ENCODE peak calls at places on chromosomes 12 and 14, in five cellular contexts. One of them, this sample, is unnamed. For H3K36me3, the result is how much of the 10 kb centered on the place peaks cover.

GRCh38 chr12:130593056-130593455 is 123.0 kb downstream of the RIMBP2 start:
- DNase-seq in cardiac muscle cell: no peak
- DNase-seq in stomach: no peak
- DNase-seq in tibial nerve: no peak
- DNase-seq in Panc1: no peak
- DNase-seq in this sample: no peak

GRCh38 chr12:31874961-31875608 is 84.1 kb upstream of the RESF1 start:
- DNase-seq in cardiac muscle cell: no peak
- DNase-seq in stomach: peak
- DNase-seq in tibial nerve: peak
- DNase-seq in Panc1: no peak
- DNase-seq in this sample: no peak

GRCh38 chr14:42095155-42095554 is 488.5 kb downstream of the LRFN5 start:
- DNase-seq in cardiac muscle cell: no peak
- DNase-seq in stomach: no peak
- DNase-seq in tibial nerve: no peak
- DNase-seq in Panc1: no peak
- DNase-seq in this sample: no peak

GRCh38 chr14:103314496-103315277 is 19.4 kb upstream of the EIF5 start:
- DNase-seq in cardiac muscle cell: no peak
- DNase-seq in stomach: peak
- DNase-seq in tibial nerve: no peak
- DNase-seq in Panc1: no peak
- DNase-seq in this sample: no peak

GRCh38 chr14:30559638-30560071 is 697 bp downstream of the G2E3 start:
- DNase-seq in cardiac muscle cell: peak
- DNase-seq in stomach: no peak
- DNase-seq in tibial nerve: no peak
- DNase-seq in Panc1: no peak
- DNase-seq in this sample: no peak

GRCh38 chr12:51132693-51133092 is 40.2 kb downstream of the TFCP2 start:
- DNase-seq in cardiac muscle cell: no peak
- DNase-seq in stomach: no peak
- DNase-seq in tibial nerve: no peak
- DNase-seq in Panc1: no peak
- DNase-seq in this sample: no peak

GRCh38 chr14:104110491-104111209 is 25.1 kb downstream of the ASPG start:
- DNase-seq in cardiac muscle cell: no peak
- DNase-seq in stomach: peak
- DNase-seq in tibial nerve: no peak
- DNase-seq in Panc1: no peak
- DNase-seq in this sample: no peak

GRCh38 chr14:25484194-25484593 is 434.2 kb upstream of the STXBP6 start:
- DNase-seq in cardiac muscle cell: no peak
- DNase-seq in stomach: no peak
- DNase-seq in tibial nerve: no peak
- DNase-seq in Panc1: no peak
- DNase-seq in this sample: no peak

GRCh38 chr12:52480073-52480472 is 6.5 kb upstream of the KRT6C start:
- DNase-seq in cardiac muscle cell: no peak
- DNase-seq in stomach: no peak
- DNase-seq in tibial nerve: no peak
- DNase-seq in Panc1: no peak
- DNase-seq in this sample: no peak

GRCh38 chr12:25979563-25979962 is 21.1 kb downstream of the RASSF8 start:
- DNase-seq in cardiac muscle cell: no peak
- DNase-seq in stomach: no peak
- DNase-seq in tibial nerve: no peak
- DNase-seq in Panc1: no peak
- DNase-seq in this sample: no peak

GRCh38 chr12:65696227-65696626 is 128.1 kb upstream of the HMGA2 start:
- DNase-seq in cardiac muscle cell: no peak
- DNase-seq in stomach: no peak
- DNase-seq in tibial nerve: no peak
- DNase-seq in Panc1: no peak
- DNase-seq in this sample: no peak

GRCh38 chr12:47813491-47814196 is 6.1 kb downstream of the HDAC7 start:
- DNase-seq in cardiac muscle cell: peak
- DNase-seq in stomach: no peak
- DNase-seq in tibial nerve: no peak
- DNase-seq in Panc1: no peak
- DNase-seq in this sample: no peak

GRCh38 chr14:101193126-101193844 is 289.8 kb upstream of the RTL1 start:
- DNase-seq in cardiac muscle cell: no peak
- DNase-seq in stomach: peak
- DNase-seq in tibial nerve: no peak
- DNase-seq in Panc1: no peak
- DNase-seq in this sample: no peak

GRCh38 chr14:91363776-91364523 is 53.7 kb downstream of the CCDC88C start:
- DNase-seq in cardiac muscle cell: no peak
- DNase-seq in stomach: no peak
- DNase-seq in tibial nerve: no peak
- DNase-seq in Panc1: no peak
- DNase-seq in this sample: no peak
- H3K4me3 ChIP-seq in cardiac muscle cell: no peak
- H3K4me3 ChIP-seq in stomach: no peak
- H3K4me3 ChIP-seq in tibial nerve: no peak
- H3K4me3 ChIP-seq in Panc1: no peak
- H3K4me3 ChIP-seq in this sample: no peak

DNA sequence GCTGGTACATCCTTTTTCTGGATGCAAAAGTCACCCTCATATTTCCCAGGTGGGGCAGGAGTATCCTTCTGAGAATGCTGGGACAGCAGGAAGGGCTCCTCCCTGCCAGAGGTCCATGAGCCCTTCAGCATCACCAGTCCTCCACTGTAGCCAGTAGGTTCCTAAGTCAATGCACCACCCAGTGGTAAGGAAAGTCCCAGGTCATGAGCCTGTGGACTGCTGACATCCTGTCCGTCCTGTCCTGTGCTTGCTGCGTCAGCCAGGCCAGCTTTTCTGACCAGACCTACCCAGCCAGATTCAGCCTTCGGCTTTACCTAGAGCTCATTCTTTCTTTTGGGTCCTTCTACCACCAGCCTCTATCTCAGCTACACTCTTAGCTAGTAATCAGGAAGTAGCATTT is 23.0 kb upstream of the ACTN1 start:
- DNase-seq in cardiac muscle cell: peak
- DNase-seq in stomach: peak
- DNase-seq in tibial nerve: no peak
- DNase-seq in Panc1: no peak
- DNase-seq in this sample: no peak
- TF ChIP-seq CTCF in cardiac muscle cell: peak
- TF ChIP-seq CTCF in stomach: peak
- TF ChIP-seq CTCF in tibial nerve: no peak
- TF ChIP-seq CTCF in Panc1: no peak
- TF ChIP-seq CTCF in this sample: no peak

DNA sequence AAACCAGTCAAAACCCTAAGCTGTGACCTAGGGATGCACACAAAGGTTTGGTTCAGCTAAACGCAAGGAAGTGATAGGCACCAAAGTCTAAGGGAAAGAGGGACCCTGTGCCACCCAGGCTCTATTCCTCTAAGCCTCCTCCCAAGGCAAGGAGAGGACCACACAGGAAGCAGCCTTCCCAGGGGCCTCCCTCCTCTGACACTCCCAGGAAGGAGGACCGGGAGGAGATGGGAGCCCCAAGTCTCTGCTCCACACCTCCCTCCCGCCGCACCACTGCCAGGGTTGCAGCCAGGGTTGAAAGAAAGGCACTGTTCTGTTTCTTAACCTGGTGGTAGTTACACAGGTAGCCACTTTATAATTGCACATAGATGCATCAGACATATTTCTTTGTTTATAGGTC is 21.9 kb downstream of the TCHP start:
- DNase-seq in cardiac muscle cell: no peak
- DNase-seq in stomach: no peak
- DNase-seq in tibial nerve: no peak
- DNase-seq in Panc1: no peak
- DNase-seq in this sample: no peak
- H3K36me3 ChIP-seq in cardiac muscle cell: under half
- H3K36me3 ChIP-seq in stomach: under half
- H3K36me3 ChIP-seq in tibial nerve: under half
- H3K36me3 ChIP-seq in Panc1: under half
- H3K36me3 ChIP-seq in this sample: under half

GRCh38 chr12:92362109-92362508 is 216.5 kb upstream of the BTG1 start:
- DNase-seq in cardiac muscle cell: no peak
- DNase-seq in stomach: no peak
- DNase-seq in tibial nerve: no peak
- DNase-seq in Panc1: no peak
- DNase-seq in this sample: no peak
- H3K4me3 ChIP-seq in cardiac muscle cell: no peak
- H3K4me3 ChIP-seq in stomach: no peak
- H3K4me3 ChIP-seq in tibial nerve: no peak
- H3K4me3 ChIP-seq in Panc1: no peak
- H3K4me3 ChIP-seq in this sample: no peak

DNA sequence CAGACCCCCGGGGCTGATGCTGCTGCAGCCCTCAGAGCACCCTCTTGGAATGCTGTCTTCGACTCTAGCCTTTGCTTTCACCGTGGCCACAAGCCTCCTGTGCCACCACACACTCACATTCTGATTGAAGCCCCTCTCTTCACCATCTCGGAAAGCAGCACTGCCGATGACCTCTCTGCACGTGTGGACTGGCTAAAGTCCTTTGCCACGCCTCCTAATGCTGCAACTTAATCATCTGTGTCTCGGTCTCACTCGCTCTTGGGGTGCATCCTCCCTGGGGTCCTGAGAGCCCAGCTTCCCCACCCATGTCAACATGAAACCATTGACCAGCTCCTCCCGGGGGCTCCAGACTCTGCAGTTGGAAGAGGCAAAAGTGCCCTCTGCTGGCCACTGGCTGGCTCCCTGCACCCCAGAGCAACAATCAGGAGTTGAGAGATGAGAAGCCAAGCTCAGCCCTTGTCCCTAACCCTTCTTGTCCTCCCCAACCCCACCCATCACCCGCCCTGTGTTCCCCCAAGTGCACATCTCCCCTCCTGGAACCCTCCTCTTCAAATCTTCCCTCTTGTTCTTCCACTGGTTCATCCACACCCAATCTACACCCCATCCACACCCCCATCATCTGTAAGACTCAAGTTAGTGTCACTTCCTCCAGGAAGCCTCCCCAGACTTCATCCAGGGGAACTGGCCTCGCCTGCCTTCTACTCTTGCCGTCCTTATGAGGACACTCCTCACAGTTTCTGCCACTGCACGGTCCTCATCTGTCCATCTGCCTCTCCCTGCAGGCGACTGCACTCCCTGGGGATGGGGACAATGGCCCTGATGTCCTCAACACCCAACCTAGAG is 23.6 kb upstream of the FAM181A start:
- DNase-seq in cardiac muscle cell: peak
- DNase-seq in stomach: peak
- DNase-seq in tibial nerve: no peak
- DNase-seq in Panc1: no peak
- DNase-seq in this sample: no peak
- TF ChIP-seq CTCF in cardiac muscle cell: peak
- TF ChIP-seq CTCF in stomach: peak
- TF ChIP-seq CTCF in tibial nerve: no peak
- TF ChIP-seq CTCF in Panc1: peak
- TF ChIP-seq CTCF in this sample: peak

DNA sequence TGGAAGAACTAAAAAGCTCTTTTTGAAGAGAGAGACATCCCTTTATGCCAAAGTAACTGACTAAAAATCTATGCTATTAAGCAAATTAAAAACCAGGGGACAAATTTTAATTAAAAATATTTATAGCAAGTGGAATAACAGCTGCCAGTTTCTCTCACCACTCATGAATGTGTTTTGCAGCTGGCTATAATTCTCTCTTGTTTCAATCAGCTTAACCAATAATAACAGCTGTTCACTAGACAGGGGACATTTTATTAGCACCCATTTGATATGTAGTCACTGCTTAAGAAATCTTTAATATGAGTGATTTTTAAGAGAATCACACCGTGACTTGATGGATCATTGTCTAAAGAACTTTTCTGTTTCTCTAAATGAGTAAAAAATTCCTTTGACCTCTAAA is 34.2 kb upstream of the KRR1 start:
- DNase-seq in cardiac muscle cell: no peak
- DNase-seq in stomach: no peak
- DNase-seq in tibial nerve: no peak
- DNase-seq in Panc1: no peak
- DNase-seq in this sample: no peak
- H3K36me3 ChIP-seq in cardiac muscle cell: under half
- H3K36me3 ChIP-seq in stomach: under half
- H3K36me3 ChIP-seq in tibial nerve: under half
- H3K36me3 ChIP-seq in Panc1: under half
- H3K36me3 ChIP-seq in this sample: under half

GRCh38 chr14:50366115-50366514 is 30.6 kb downstream of the CDKL1 start:
- DNase-seq in cardiac muscle cell: no peak
- DNase-seq in stomach: peak
- DNase-seq in tibial nerve: no peak
- DNase-seq in Panc1: no peak
- DNase-seq in this sample: no peak

GRCh38 chr14:50362791-50363733 is 33.6 kb downstream of the CDKL1 start:
- DNase-seq in cardiac muscle cell: no peak
- DNase-seq in stomach: no peak
- DNase-seq in tibial nerve: no peak
- DNase-seq in Panc1: no peak
- DNase-seq in this sample: no peak

GRCh38 chr14:50364792-50365191 is 31.9 kb downstream of the CDKL1 start:
- DNase-seq in cardiac muscle cell: no peak
- DNase-seq in stomach: no peak
- DNase-seq in tibial nerve: no peak
- DNase-seq in Panc1: no peak
- DNase-seq in this sample: no peak

GRCh38 chr14:50366589-50366988 is 30.1 kb downstream of the CDKL1 start:
- DNase-seq in cardiac muscle cell: no peak
- DNase-seq in stomach: no peak
- DNase-seq in tibial nerve: no peak
- DNase-seq in Panc1: no peak
- DNase-seq in this sample: no peak

GRCh38 chr14:50363734-50364113 is 33.0 kb downstream of the CDKL1 start:
- DNase-seq in cardiac muscle cell: no peak
- DNase-seq in stomach: no peak
- DNase-seq in tibial nerve: peak
- DNase-seq in Panc1: no peak
- DNase-seq in this sample: no peak
- H3K4me3 ChIP-seq in cardiac muscle cell: no peak
- H3K4me3 ChIP-seq in stomach: peak
- H3K4me3 ChIP-seq in tibial nerve: no peak
- H3K4me3 ChIP-seq in Panc1: no peak
- H3K4me3 ChIP-seq in this sample: no peak

DNA sequence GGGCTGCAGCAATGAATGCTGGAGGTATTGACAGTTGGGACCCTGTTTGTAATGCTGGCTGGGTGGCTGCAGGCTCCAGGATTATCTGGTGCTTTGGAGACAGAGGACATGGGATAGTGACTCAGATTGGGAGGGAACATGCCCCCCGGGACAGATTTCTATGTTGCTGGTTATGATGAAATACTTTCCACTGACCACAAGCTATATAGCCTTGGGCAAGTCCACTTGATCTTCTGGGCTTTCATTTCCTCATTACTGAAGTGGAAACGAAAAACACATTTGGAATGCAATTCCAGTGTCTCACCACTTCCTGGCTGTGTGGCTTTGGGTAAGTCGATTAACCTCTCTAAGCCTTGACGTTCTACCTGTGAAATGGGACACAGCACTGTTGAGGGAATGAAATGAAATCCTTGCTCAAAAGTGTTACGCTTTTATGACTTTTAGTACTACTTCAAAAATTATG is 6.3 kb upstream of the TPCN1 start:
- DNase-seq in cardiac muscle cell: no peak
- DNase-seq in stomach: no peak
- DNase-seq in tibial nerve: peak
- DNase-seq in Panc1: no peak
- DNase-seq in this sample: peak
- TF ChIP-seq CTCF in cardiac muscle cell: no peak
- TF ChIP-seq CTCF in stomach: no peak
- TF ChIP-seq CTCF in tibial nerve: peak
- TF ChIP-seq CTCF in Panc1: no peak
- TF ChIP-seq CTCF in this sample: no peak

This sample was measured in kidney epithelial cell.